ENCODE peak calls at places on chromosome 15, in nine cellular contexts. X, H, S, M, W, B, U, N and V are unnamed samples.

GRCh38 chr15:81589671-81590070 is 215.7 kb upstream of the TMC3 start:
- DNase-seq in X (no peak), H (no peak), S (no peak), M (no peak), W (no peak), B (no peak), U (no peak), N (no peak), V (no peak)

GRCh38 chr15:31228980-31229826 is 97.4 kb upstream of the KLF13 start:
- DNase-seq in X (no peak), H (no peak), S (no peak), M (no peak), W (peak), B (no peak), U (no peak), N (peak), V (peak)

GRCh38 chr15:70048578-70048977 is 49.1 kb downstream of the TLE3 start:
- DNase-seq in X (no peak), H (no peak), S (no peak), M (no peak), W (no peak), B (no peak), U (no peak), N (no peak), V (peak)

GRCh38 chr15:38528279-38528678 is 36.3 kb downstream of the RASGRP1 start:
- DNase-seq in X (no peak), H (no peak), S (no peak), M (no peak), W (no peak), B (no peak), U (no peak), N (no peak), V (no peak)

GRCh38 chr15:56052389-56053045 is 59.1 kb upstream of the NEDD4 start:
- DNase-seq in X (no peak), H (no peak), S (no peak), M (no peak), W (no peak), B (peak), U (no peak), N (peak), V (peak)

GRCh38 chr15:88878720-88879184 is 16.6 kb downstream of the HAPLN3 start:
- DNase-seq in X (peak), H (no peak), S (no peak), M (peak), W (peak), B (peak), U (peak), N (peak), V (peak)

GRCh38 chr15:64010719-64011118 is 35.6 kb downstream of the DAPK2 start:
- DNase-seq in X (peak), H (peak), S (peak), M (peak), W (peak), B (peak), U (peak), N (peak), V (no peak)

GRCh38 chr15:25248583-25249235 is 190.1 kb downstream of the UBE3A start:
- DNase-seq in X (peak), H (no peak), S (no peak), M (no peak), W (peak), B (no peak), U (no peak), N (no peak), V (peak)

GRCh38 chr15:77461486-77461885 is 40.8 kb downstream of the HMG20A start:
- DNase-seq in X (no peak), H (no peak), S (no peak), M (no peak), W (no peak), B (no peak), U (no peak), N (no peak), V (no peak)

GRCh38 chr15:63832620-63833245 is 1.0 kb downstream of the HERC1 start:
- DNase-seq in X (no peak), H (no peak), S (no peak), M (no peak), W (no peak), B (no peak), U (no peak), N (no peak), V (no peak)

GRCh38 chr15:29132786-29133185 is 136.8 kb downstream of the NSMCE3 start:
- DNase-seq in X (no peak), H (no peak), S (no peak), M (no peak), W (no peak), B (no peak), U (no peak), N (no peak), V (peak)

GRCh38 chr15:34336947-34337556 is 529 bp downstream of the SLC12A6 start:
- DNase-seq in X (peak), H (no peak), S (no peak), M (peak), W (no peak), B (no peak), U (no peak), N (no peak), V (no peak)

GRCh38 chr15:70376031-70376928 is 278.6 kb upstream of the TLE3 start:
- DNase-seq in X (peak), H (no peak), S (no peak), M (no peak), W (no peak), B (no peak), U (no peak), N (no peak), V (peak)

GRCh38 chr15:94131875-94132274 is 99.5 kb upstream of the MCTP2 start:
- DNase-seq in X (no peak), H (no peak), S (no peak), M (no peak), W (no peak), B (no peak), U (no peak), N (no peak), V (no peak)

GRCh38 chr15:76711351-76711827 is 193.8 kb downstream of the SCAPER start:
- DNase-seq in X (no peak), H (no peak), S (no peak), M (no peak), W (no peak), B (no peak), U (no peak), N (no peak), V (no peak)

GRCh38 chr15:73927003-73927475 is 777 bp downstream of the LOXL1 start:
- DNase-seq in X (no peak), H (peak), S (no peak), M (peak), W (peak), B (no peak), U (peak), N (peak), V (peak)

GRCh38 chr15:65532738-65533051 is 2.4 kb downstream of the HACD3 start:
- DNase-seq in X (no peak), H (no peak), S (no peak), M (no peak), W (no peak), B (peak), U (no peak), N (no peak), V (no peak)

GRCh38 chr15:31842532-31843195 is 187.7 kb upstream of the CHRNA7 start:
- DNase-seq in X (no peak), H (no peak), S (no peak), M (no peak), W (no peak), B (no peak), U (no peak), N (no peak), V (no peak)

GRCh38 chr15:51982770-51983103 is 11.2 kb upstream of the LEO1 start:
- DNase-seq in X (no peak), H (no peak), S (no peak), M (no peak), W (no peak), B (no peak), U (no peak), N (no peak), V (no peak)

GRCh38 chr15:29324746-29325145 is 55.1 kb upstream of the NSMCE3 start:
- DNase-seq in X (no peak), H (no peak), S (no peak), M (no peak), W (no peak), B (no peak), U (no peak), N (no peak), V (no peak)

GRCh38 chr15:62390793-62391543 is 225.9 kb upstream of the C2CD4B start:
- DNase-seq in X (peak), H (no peak), S (peak), M (peak), W (peak), B (peak), U (no peak), N (peak), V (peak)

GRCh38 chr15:74209997-74210573 is 7.5 kb upstream of the STRA6 start:
- DNase-seq in X (no peak), H (no peak), S (no peak), M (no peak), W (no peak), B (peak), U (no peak), N (no peak), V (no peak)

GRCh38 chr15:23441204-23441603 is 5.8 kb downstream of the GOLGA6L2 start:
- DNase-seq in X (no peak), H (no peak), S (no peak), M (no peak), W (no peak), B (no peak), U (no peak), N (no peak), V (no peak)

GRCh38 chr15:101444015-101444414 is 45.5 kb downstream of the PCSK6 start:
- DNase-seq in X (no peak), H (no peak), S (no peak), M (no peak), W (peak), B (no peak), U (no peak), N (no peak), V (no peak)

GRCh38 chr15:58628206-58629057 is 121.1 kb downstream of the ADAM10 start:
- DNase-seq in X (no peak), H (no peak), S (no peak), M (no peak), W (no peak), B (no peak), U (no peak), N (no peak), V (no peak)

GRCh38 chr15:74127954-74128784 is 2.2 kb upstream of the ISLR2 start:
- DNase-seq in X (peak), H (no peak), S (no peak), M (no peak), W (peak), B (no peak), U (no peak), N (no peak), V (peak)